ENCODE peak calls at places on chromosomes 5 and 9, in ten cellular contexts. I is neural crest cell, D is putamen, M is T-cell, E is amniotic stem cell, A is Karpas-422, U is stomach, J is GM13977, Z is activated T-helper 1 cell treated with Interleukin-2 at 50 U/mL for 16 hours, S is psoas muscle. W is an unnamed sample.
A peak's percentile ranks its signal among the peaks of the same experiment; 100 is the strongest.

GRCh38 chr9:2622361-2623045 is 916 bp downstream of the VLDLR start:
- DNase-seq in A (peak; percentile 53), S (peak; percentile 38), E (no peak), M (no peak), D (peak; percentile 56), U (peak; percentile 32), I (peak; percentile 32), J (peak; percentile 48), Z (no peak), W (peak; percentile 75)

GRCh38 chr9:126615251-126615790 is 1.6 kb downstream of the LMX1B start:
- DNase-seq in U (peak; percentile 47), E (no peak), Z (no peak), D (no peak), I (no peak), A (no peak), S (peak; percentile 51), J (peak; percentile 60), M (peak; percentile 22), W (peak; percentile 57)

GRCh38 chr9:96513622-96514021 is 63.7 kb downstream of the HABP4 start:
- DNase-seq in U (no peak), J (no peak), I (no peak), E (no peak), S (no peak), Z (no peak), D (no peak), M (no peak), A (no peak), W (no peak)

GRCh38 chr9:69452110-69452780 is 127.2 kb downstream of the ENTREP1 start:
- DNase-seq in J (no peak), E (no peak), A (no peak), I (no peak), D (no peak), Z (no peak), S (no peak), U (no peak), M (no peak), W (no peak)

GRCh38 chr5:127216906-127217675 is 73.5 kb upstream of the MEGF10 start:
- DNase-seq in M (no peak), Z (no peak), I (no peak), E (no peak), D (no peak), S (no peak), A (no peak), U (no peak), J (no peak), W (no peak)

GRCh38 chr9:136943291-136944093 is 1.0 kb downstream of the FBXW5 start:
- DNase-seq in U (peak; percentile 50), S (no peak), D (no peak), A (peak; percentile 74), E (no peak), J (peak; percentile 81), Z (no peak), M (no peak), I (peak; percentile 38), W (peak; percentile 65)

GRCh38 chr5:147935032-147935431 is 28.7 kb upstream of the C5orf46 start:
- DNase-seq in I (no peak), S (no peak), U (no peak), E (peak; percentile 29), D (peak; percentile 13), J (peak; percentile 16), A (peak; percentile 69), Z (no peak), M (no peak), W (no peak)

GRCh38 chr5:134113908-134114875 is at the start of gene TCF7:
- DNase-seq in J (peak; percentile 97), D (peak; percentile 55), U (peak; percentile 85), M (peak; percentile 68), A (peak; percentile 73), I (peak; percentile 67), E (peak; percentile 29), Z (peak; percentile 78), S (peak; percentile 81), W (peak; percentile 89)

GRCh38 chr9:126471084-126471611 is 142.6 kb upstream of the LMX1B start:
- DNase-seq in D (no peak), A (no peak), I (no peak), J (peak; percentile 47), E (peak; percentile 13), M (peak; percentile 73), S (peak; percentile 71), U (peak; percentile 72), Z (peak; percentile 58), W (peak; percentile 78)

GRCh38 chr5:167916706-167917105 is 374.7 kb upstream of the WWC1 start:
- DNase-seq in J (no peak), A (no peak), D (no peak), S (peak; percentile 15), E (no peak), M (no peak), Z (no peak), U (no peak), I (no peak), W (peak; percentile 23)

GRCh38 chr9:70485273-70485858 is 70.9 kb upstream of the KLF9 start:
- DNase-seq in I (no peak), E (no peak), A (no peak), U (no peak), D (no peak), S (peak; percentile 43), Z (no peak), M (no peak), J (no peak), W (peak; percentile 74)

GRCh38 chr5:80960531-80961375 is 590 bp downstream of the RASGRF2 start:
- DNase-seq in Z (peak; percentile 26), A (no peak), D (peak; percentile 43), J (peak; percentile 38), I (peak; percentile 6), M (peak; percentile 28), E (no peak), U (no peak), S (peak; percentile 19), W (peak; percentile 80)

GRCh38 chr9:37582548-37583157 is 6.5 kb upstream of the FBXO10 start:
- DNase-seq in M (no peak), I (no peak), U (no peak), S (no peak), J (peak; percentile 29), D (no peak), Z (no peak), A (peak; percentile 78), E (peak; percentile 23), W (no peak)

GRCh38 chr9:72972636-72973035 is 19.8 kb upstream of the ALDH1A1 start:
- DNase-seq in S (no peak), J (no peak), E (no peak), D (no peak), U (no peak), A (no peak), Z (no peak), I (no peak), M (no peak), W (no peak)

GRCh38 chr9:126860077-126860756 is at the start of gene ZBTB34:
- DNase-seq in I (peak; percentile 78), E (no peak), D (no peak), Z (peak; percentile 69), U (peak; percentile 77), J (peak; percentile 87), A (peak; percentile 87), S (peak; percentile 70), M (peak; percentile 66), W (peak; percentile 64)

GRCh38 chr5:74064911-74065310 is 438.9 kb downstream of the ARHGEF28 start:
- DNase-seq in D (no peak), A (no peak), I (no peak), E (no peak), J (no peak), M (no peak), U (no peak), S (no peak), Z (no peak), W (no peak)

GRCh38 chr9:131666779-131667178 is 73.1 kb downstream of the RAPGEF1 start:
- DNase-seq in A (no peak), Z (no peak), S (no peak), I (no peak), E (no peak), J (no peak), D (no peak), M (peak; percentile 33), U (no peak), W (no peak)

GRCh38 chr5:59826996-59827395 is 66.5 kb downstream of the PDE4D start:
- DNase-seq in E (no peak), Z (no peak), J (no peak), M (no peak), S (no peak), D (no peak), I (no peak), U (no peak), A (no peak), W (no peak)

GRCh38 chr9:935348-935965 is 41.0 kb upstream of the DMRT3 start:
- DNase-seq in I (no peak), D (no peak), S (no peak), J (no peak), E (no peak), Z (no peak), M (no peak), A (no peak), U (no peak), W (no peak)

GRCh38 chr9:6305954-6306563 is 22.1 kb upstream of the TPD52L3 start:
- DNase-seq in S (no peak), U (no peak), J (peak; percentile 33), A (peak; percentile 68), M (no peak), Z (no peak), I (no peak), D (peak; percentile 34), E (no peak), W (no peak)

GRCh38 chr9:76379494-76379893 is 14.7 kb downstream of the RFK start:
- DNase-seq in M (no peak), I (no peak), Z (no peak), D (no peak), E (no peak), A (no peak), S (no peak), J (no peak), U (peak; percentile 49), W (no peak)

GRCh38 chr5:130017173-130017572 is 112.9 kb downstream of the CHSY3 start:
- DNase-seq in D (no peak), S (no peak), E (no peak), Z (no peak), M (no peak), U (no peak), I (no peak), J (no peak), A (peak; percentile 29), W (no peak)

GRCh38 chr9:4397917-4398316 is 92.4 kb upstream of the SLC1A1 start:
- DNase-seq in U (no peak), I (no peak), A (no peak), Z (no peak), J (no peak), E (no peak), M (no peak), D (peak; percentile 66), S (no peak), W (no peak)

GRCh38 chr5:169415948-169416347 is 115.0 kb upstream of the SLIT3 start:
- DNase-seq in U (peak; percentile 42), J (no peak), Z (no peak), E (no peak), S (no peak), I (no peak), A (no peak), M (no peak), D (no peak), W (peak; percentile 41)

GRCh38 chr5:144237851-144238250 is 67.2 kb downstream of the KCTD16 start:
- DNase-seq in J (no peak), S (no peak), E (peak; percentile 3), Z (no peak), I (no peak), A (no peak), U (no peak), D (no peak), M (no peak), W (no peak)

GRCh38 chr9:125747765-125748510 is 765 bp downstream of the PBX3 start:
- DNase-seq in U (peak; percentile 35), J (peak; percentile 65), S (peak; percentile 51), D (no peak), I (no peak), A (no peak), Z (peak; percentile 10), M (no peak), E (no peak), W (peak; percentile 75)

GRCh38 chr9:89666950-89667349 is 62.1 kb downstream of the GADD45G start:
- DNase-seq in J (no peak), I (no peak), E (no peak), M (no peak), U (no peak), Z (no peak), S (no peak), D (no peak), A (no peak), W (no peak)

GRCh38 chr5:57889558-57889957 is 406.9 kb upstream of the ACTBL2 start:
- DNase-seq in M (no peak), U (no peak), I (no peak), D (no peak), S (no peak), E (peak; percentile 30), A (no peak), Z (no peak), J (no peak), W (no peak)